ENCODE peak calls at places on chromosomes 5 and 9, in four cellular contexts. One of them, this sample, is unnamed.

GRCh38 chr9:95147452-95147851 is 170.1 kb downstream of the FANCC start:
- DNase-seq in breast epithelium: no peak
- DNase-seq in transverse colon: no peak
- DNase-seq in MM.1S: no peak
- DNase-seq in this sample: no peak

GRCh38 chr5:30040483-30041116 is 1152.9 kb upstream of the CDH6 start:
- DNase-seq in MM.1S: peak; percentile 73
- DNase-seq in breast epithelium: no peak
- DNase-seq in transverse colon: no peak
- DNase-seq in this sample: no peak

GRCh38 chr5:180626661-180627385 is 22.6 kb downstream of the FLT4 start:
- DNase-seq in transverse colon: no peak
- DNase-seq in MM.1S: no peak
- DNase-seq in breast epithelium: no peak
- DNase-seq in this sample: no peak

GRCh38 chr5:28214292-28214691 is 1175.9 kb upstream of the CDH9 start:
- DNase-seq in breast epithelium: no peak
- DNase-seq in transverse colon: no peak
- DNase-seq in MM.1S: no peak
- DNase-seq in this sample: no peak

GRCh38 chr5:127203818-127204217 is 86.8 kb upstream of the MEGF10 start:
- DNase-seq in breast epithelium: no peak
- DNase-seq in MM.1S: peak; percentile 39
- DNase-seq in transverse colon: no peak
- DNase-seq in this sample: no peak

GRCh38 chr9:1759009-1759408 is 256.1 kb upstream of the SMARCA2 start:
- DNase-seq in transverse colon: peak; percentile 33
- DNase-seq in breast epithelium: no peak
- DNase-seq in MM.1S: peak; percentile 98
- DNase-seq in this sample: no peak

GRCh38 chr5:64201986-64202385 is 36.3 kb downstream of the RNF180 start:
- DNase-seq in MM.1S: no peak
- DNase-seq in breast epithelium: no peak
- DNase-seq in transverse colon: no peak
- DNase-seq in this sample: no peak

GRCh38 chr9:130741831-130742449 is 48.4 kb downstream of the EXOSC2 start:
- DNase-seq in transverse colon: no peak
- DNase-seq in MM.1S: no peak
- DNase-seq in breast epithelium: no peak
- DNase-seq in this sample: no peak

GRCh38 chr9:112130997-112131396 is 44.1 kb downstream of the SUSD1 start:
- DNase-seq in transverse colon: no peak
- DNase-seq in MM.1S: no peak
- DNase-seq in breast epithelium: no peak
- DNase-seq in this sample: no peak

GRCh38 chr5:147481857-147482256 is 28.0 kb downstream of the DPYSL3 start:
- DNase-seq in transverse colon: no peak
- DNase-seq in MM.1S: no peak
- DNase-seq in breast epithelium: no peak
- DNase-seq in this sample: no peak

GRCh38 chr5:137296213-137296702 is 202.9 kb downstream of the SPOCK1 start:
- DNase-seq in breast epithelium: no peak
- DNase-seq in MM.1S: no peak
- DNase-seq in transverse colon: no peak
- DNase-seq in this sample: no peak

GRCh38 chr9:137435980-137436760 is 5.0 kb downstream of the ENTPD8 start:
- DNase-seq in MM.1S: no peak
- DNase-seq in breast epithelium: peak; percentile 90
- DNase-seq in transverse colon: peak; percentile 86
- DNase-seq in this sample: peak; percentile 86

GRCh38 chr5:128163991-128164390 is 80.4 kb downstream of the SLC12A2 start:
- DNase-seq in transverse colon: no peak
- DNase-seq in MM.1S: no peak
- DNase-seq in breast epithelium: no peak
- DNase-seq in this sample: no peak

GRCh38 chr5:141192110-141192725 is at the start of gene PCDHB10:
- DNase-seq in transverse colon: no peak
- DNase-seq in MM.1S: peak; percentile 59
- DNase-seq in breast epithelium: no peak
- DNase-seq in this sample: no peak

GRCh38 chr9:106797299-106797698 is 65.7 kb upstream of the ZNF462 start:
- DNase-seq in breast epithelium: no peak
- DNase-seq in transverse colon: peak; percentile 56
- DNase-seq in MM.1S: no peak
- DNase-seq in this sample: no peak

GRCh38 chr9:80615964-80616363 is 1044.2 kb downstream of the TLE4 start:
- DNase-seq in transverse colon: no peak
- DNase-seq in breast epithelium: no peak
- DNase-seq in MM.1S: no peak
- DNase-seq in this sample: no peak

GRCh38 chr5:10286552-10287227 is 21.0 kb downstream of the CMBL start:
- DNase-seq in MM.1S: no peak
- DNase-seq in transverse colon: no peak
- DNase-seq in breast epithelium: no peak
- DNase-seq in this sample: peak; percentile 46

GRCh38 chr5:131067596-131067995 is 97.5 kb downstream of the HINT1 start:
- DNase-seq in transverse colon: no peak
- DNase-seq in MM.1S: no peak
- DNase-seq in breast epithelium: no peak
- DNase-seq in this sample: no peak

GRCh38 chr9:22039258-22039657 is 30.2 kb upstream of the CDKN2B start:
- DNase-seq in transverse colon: no peak
- DNase-seq in MM.1S: no peak
- DNase-seq in breast epithelium: no peak
- DNase-seq in this sample: no peak

GRCh38 chr9:89602978-89603628 is 1.7 kb upstream of the GADD45G start:
- DNase-seq in MM.1S: peak; percentile 88
- DNase-seq in breast epithelium: peak; percentile 83
- DNase-seq in transverse colon: peak; percentile 95
- DNase-seq in this sample: peak; percentile 90
- H3K4me3 ChIP-seq in MM.1S: peak overlapping the region; percentile 74
- H3K4me3 ChIP-seq in breast epithelium: peak overlapping the region; percentile 79
- H3K4me3 ChIP-seq in transverse colon: peak overlapping the region; percentile 76
- H3K4me3 ChIP-seq in this sample: peak overlapping the region; percentile 86

GRCh38 chr5:158387499-158387898 is 528.6 kb upstream of the CLINT1 start:
- DNase-seq in breast epithelium: no peak
- DNase-seq in transverse colon: no peak
- DNase-seq in MM.1S: no peak
- DNase-seq in this sample: no peak

GRCh38 chr5:158383485-158383884 is 524.5 kb upstream of the CLINT1 start:
- DNase-seq in breast epithelium: no peak
- DNase-seq in transverse colon: no peak
- DNase-seq in MM.1S: no peak
- DNase-seq in this sample: no peak

GRCh38 chr5:158384535-158385421 is 525.8 kb upstream of the CLINT1 start:
- DNase-seq in breast epithelium: no peak
- DNase-seq in MM.1S: no peak
- DNase-seq in transverse colon: no peak
- DNase-seq in this sample: no peak

GRCh38 chr5:158388018-158388417 is 529.1 kb upstream of the CLINT1 start:
- DNase-seq in transverse colon: peak; percentile 11
- DNase-seq in breast epithelium: no peak
- DNase-seq in MM.1S: no peak
- DNase-seq in this sample: no peak

GRCh38 chr5:158385982-158386381 is 527.0 kb upstream of the CLINT1 start:
- DNase-seq in transverse colon: no peak
- DNase-seq in MM.1S: no peak
- DNase-seq in breast epithelium: no peak
- DNase-seq in this sample: no peak
- H3K4me1 ChIP-seq in transverse colon: peaks cover 6% of the 10 kb centered on the region
- H3K4me1 ChIP-seq in MM.1S: peaks cover 19% of the 10 kb centered on the region
- H3K4me1 ChIP-seq in breast epithelium: no peaks in the 10 kb centered on the region
- H3K4me1 ChIP-seq in this sample: no peaks in the 10 kb centered on the region

DNA sequence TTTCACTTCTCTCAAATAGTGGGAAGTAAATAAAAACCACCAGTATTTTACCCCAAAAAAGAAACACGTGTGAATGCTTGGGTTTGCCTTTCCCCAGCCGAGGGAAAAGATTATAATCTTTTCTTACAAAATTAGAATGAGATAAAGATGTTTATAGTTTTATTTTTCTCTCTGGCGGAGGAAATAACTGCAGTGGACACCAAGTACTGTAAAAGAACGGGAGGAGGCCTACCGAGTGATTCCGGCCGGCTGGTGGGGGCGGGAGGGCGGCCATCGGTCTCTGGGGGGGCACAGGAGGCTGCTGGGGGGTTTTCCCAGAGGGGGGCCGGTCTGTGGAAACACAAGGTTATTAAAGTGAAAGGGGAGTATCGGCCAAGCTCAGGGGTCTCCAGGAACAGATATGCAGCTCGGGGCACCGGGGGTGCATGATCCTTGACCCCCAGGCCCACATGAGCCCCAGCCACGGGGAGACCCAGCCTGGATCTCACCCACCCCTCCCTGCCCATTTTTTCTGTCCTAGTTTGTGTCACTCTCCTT is 29.4 kb downstream of the LCP2 start:
- DNase-seq in breast epithelium: no peak
- DNase-seq in transverse colon: no peak
- DNase-seq in MM.1S: no peak
- DNase-seq in this sample: no peak
- TF ChIP-seq CTCF in breast epithelium: no peak
- TF ChIP-seq CTCF in transverse colon: no peak
- TF ChIP-seq CTCF in MM.1S: no peak
- TF ChIP-seq CTCF in this sample: no peak

GRCh38 chr9:34578241-34579096 is 11.1 kb downstream of the CNTFR start:
- DNase-seq in MM.1S: no peak
- DNase-seq in breast epithelium: no peak
- DNase-seq in transverse colon: no peak
- DNase-seq in this sample: no peak
- H3K4me3 ChIP-seq in MM.1S: no peak overlapping the region
- H3K4me3 ChIP-seq in breast epithelium: peak overlapping the region; percentile 67
- H3K4me3 ChIP-seq in transverse colon: peak overlapping the region; percentile 39
- H3K4me3 ChIP-seq in this sample: no peak overlapping the region

DNA sequence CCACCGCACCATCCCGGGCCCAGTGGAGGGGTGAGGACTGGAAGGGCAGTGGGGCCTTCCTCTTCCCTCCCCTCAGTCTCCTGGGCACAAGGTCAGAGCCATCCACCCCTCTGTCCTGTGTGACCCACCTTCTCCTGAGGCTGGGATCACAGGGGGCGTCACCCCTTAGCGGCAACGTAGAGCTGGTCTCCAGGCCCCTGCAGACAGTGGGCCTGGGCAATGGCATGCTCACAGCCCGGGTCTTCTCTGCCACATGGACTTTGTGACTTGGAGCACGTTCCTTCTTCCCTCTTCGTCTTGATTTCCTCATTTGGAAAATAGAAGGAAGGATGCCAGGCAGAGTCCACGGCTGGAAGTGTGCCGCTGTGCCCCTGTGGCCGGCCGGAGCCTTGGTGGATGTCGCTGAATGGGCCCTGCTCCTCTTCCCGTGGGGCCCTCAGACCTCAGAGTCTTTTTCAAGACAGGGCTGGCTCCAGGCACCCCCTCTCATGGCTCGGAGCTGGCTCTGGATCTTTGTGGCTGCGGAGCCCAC is 10.0 kb downstream of the RXRA start:
- DNase-seq in transverse colon: peak; percentile 48
- DNase-seq in MM.1S: no peak
- DNase-seq in breast epithelium: no peak
- DNase-seq in this sample: no peak
- H3K4me1 ChIP-seq in transverse colon: peaks cover 91% of the 10 kb centered on the region
- H3K4me1 ChIP-seq in MM.1S: no peaks in the 10 kb centered on the region
- H3K4me1 ChIP-seq in breast epithelium: peaks cover 26% of the 10 kb centered on the region
- H3K4me1 ChIP-seq in this sample: peaks cover 48% of the 10 kb centered on the region